ENCODE peak calls at places on chromosomes 7 and 10, in six cellular contexts. U, B, V, E, I and X are unnamed samples.

GRCh38 chr10:34163075-34163905 is 651.8 kb downstream of the PARD3 start:
- DNase-seq in V (no peak), I (no peak), B (no peak), E (no peak), U (no peak), X (no peak)

GRCh38 chr10:23693398-23693797 is 254.5 kb downstream of the OTUD1 start:
- DNase-seq in E (no peak), I (no peak), U (no peak), V (no peak), B (peak), X (peak)

GRCh38 chr10:18179901-18180300 is 39.7 kb downstream of the CACNB2 start:
- DNase-seq in B (no peak), E (no peak), I (peak), U (peak), V (no peak), X (no peak)

GRCh38 chr10:79434816-79435215 is 10.6 kb downstream of the ZCCHC24 start:
- DNase-seq in I (peak), U (peak), V (no peak), B (no peak), E (no peak), X (no peak)

GRCh38 chr7:31408120-31408729 is 67.7 kb upstream of the NEUROD6 start:
- DNase-seq in E (no peak), B (no peak), V (no peak), I (no peak), U (no peak), X (no peak)

GRCh38 chr10:72846225-72846624 is 47.3 kb upstream of the OIT3 start:
- DNase-seq in V (no peak), B (no peak), I (peak), E (no peak), U (no peak), X (no peak)

GRCh38 chr7:44433255-44434022 is 57.0 kb downstream of the NUDCD3 start:
- DNase-seq in I (no peak), E (no peak), U (no peak), B (no peak), V (no peak), X (no peak)

GRCh38 chr10:62426086-62426485 is 51.9 kb downstream of the ZNF365 start:
- DNase-seq in U (no peak), V (no peak), B (no peak), E (no peak), I (peak), X (peak)

GRCh38 chr7:129434846-129435318 is 650 bp downstream of the STRIP2 start:
- DNase-seq in I (no peak), V (peak), U (no peak), E (no peak), B (no peak), X (peak)

GRCh38 chr10:6187278-6187677 is 15.5 kb upstream of the PFKFB3 start:
- DNase-seq in B (no peak), E (no peak), U (no peak), V (no peak), I (no peak), X (no peak)

GRCh38 chr10:86944907-86945306 is 12.5 kb downstream of the MMRN2 start:
- DNase-seq in I (no peak), B (no peak), U (no peak), E (no peak), V (no peak), X (peak)

GRCh38 chr7:55020481-55020871 is 1.7 kb downstream of the EGFR start:
- DNase-seq in V (no peak), B (no peak), U (no peak), E (no peak), I (no peak), X (no peak)

GRCh38 chr7:77837966-77838365 is 39.4 kb downstream of the PHTF2 start:
- DNase-seq in E (no peak), I (no peak), V (no peak), B (no peak), U (no peak), X (no peak)

GRCh38 chr7:1898628-1899185 is 228.6 kb downstream of the ELFN1 start:
- DNase-seq in E (no peak), V (no peak), I (no peak), B (no peak), U (no peak), X (no peak)

GRCh38 chr7:155412416-155413253 is 45.3 kb upstream of the EN2 start:
- DNase-seq in E (peak), V (peak), B (peak), U (no peak), I (no peak), X (peak)

GRCh38 chr10:112949875-112950507 is at the start of gene TCF7L2:
- DNase-seq in U (peak), B (peak), I (peak), E (no peak), V (peak), X (peak)

GRCh38 chr7:101363734-101364374 is 1.2 kb downstream of the COL26A1 start:
- DNase-seq in V (peak), B (peak), I (peak), E (peak), U (peak), X (peak)

GRCh38 chr10:1120146-1120695 is 64.0 kb downstream of the WDR37 start:
- DNase-seq in I (no peak), E (no peak), B (no peak), V (no peak), U (no peak), X (no peak)

GRCh38 chr10:42753507-42754154 is 29.0 kb upstream of the BMS1 start:
- DNase-seq in I (no peak), U (no peak), V (no peak), E (no peak), B (no peak), X (peak)

GRCh38 chr10:88028654-88029053 is 165.2 kb downstream of the PTEN start:
- DNase-seq in B (no peak), I (no peak), V (peak), E (no peak), U (no peak), X (no peak)

GRCh38 chr7:6092953-6093354 is 61.8 kb downstream of the ANKRD61 start:
- DNase-seq in U (no peak), E (no peak), I (no peak), V (no peak), B (no peak), X (no peak)

GRCh38 chr10:93028881-93029280 is 31.7 kb upstream of the CYP26C1 start:
- DNase-seq in I (peak), V (no peak), B (no peak), E (no peak), U (peak), X (no peak)